ENCODE peak calls at places on chromosome 3, in seven cellular contexts. M is sigmoid colon, U is fibroblast of lung, P is adipocyte, W is RWPE2, B is ascending aorta, C is ovary. Q is an unnamed sample. For H3K27me3, the result is how much of the 10 kb centered on the place peaks cover.

GRCh38 chr3:14175383-14176037 is 2.9 kb downstream of the XPC start:
- DNase-seq in C (no peak), U (no peak), M (no peak), B (no peak), W (no peak), P (peak), Q (no peak)

GRCh38 chr3:13025090-13025489 is 48.1 kb downstream of the IQSEC1 start:
- DNase-seq in C (no peak), M (no peak), W (no peak), P (peak), U (peak), B (peak), Q (no peak)

GRCh38 chr3:78221796-78222195 is 1181.9 kb downstream of the ROBO2 start:
- DNase-seq in W (no peak), C (no peak), P (no peak), M (no peak), U (no peak), B (no peak), Q (no peak)

GRCh38 chr3:170128977-170129431 is 52.5 kb downstream of the PHC3 start:
- DNase-seq in B (no peak), P (no peak), U (peak), M (no peak), W (no peak), C (no peak), Q (no peak)

GRCh38 chr3:59248976-59249375 is 199.2 kb upstream of the CFAP20DC start:
- DNase-seq in W (no peak), M (no peak), B (no peak), U (no peak), C (no peak), P (no peak), Q (no peak)

GRCh38 chr3:192904632-192905289 is 12.9 kb downstream of the MB21D2 start:
- DNase-seq in P (no peak), B (no peak), W (no peak), M (no peak), C (no peak), U (no peak), Q (no peak)

GRCh38 chr3:30680789-30681188 is 74.4 kb downstream of the TGFBR2 start:
- DNase-seq in U (peak), P (no peak), W (no peak), C (peak), M (peak), B (no peak), Q (peak)

GRCh38 chr3:196603683-196604082 is 35.2 kb downstream of the FBXO45 start:
- DNase-seq in W (no peak), M (no peak), B (peak), C (no peak), P (no peak), U (no peak), Q (no peak)

GRCh38 chr3:186152889-186153292 is 44.0 kb upstream of the ETV5 start:
- DNase-seq in B (peak), P (no peak), M (no peak), W (no peak), U (no peak), C (no peak), Q (no peak)

GRCh38 chr3:141487419-141488345 is 855 bp downstream of the RASA2 start:
- DNase-seq in U (peak), C (peak), M (peak), W (peak), B (peak), P (peak), Q (peak)

GRCh38 chr3:120098710-120099109 is 4.5 kb upstream of the GSK3B start:
- DNase-seq in C (no peak), P (no peak), B (no peak), M (no peak), W (no peak), U (no peak), Q (no peak)

DNA sequence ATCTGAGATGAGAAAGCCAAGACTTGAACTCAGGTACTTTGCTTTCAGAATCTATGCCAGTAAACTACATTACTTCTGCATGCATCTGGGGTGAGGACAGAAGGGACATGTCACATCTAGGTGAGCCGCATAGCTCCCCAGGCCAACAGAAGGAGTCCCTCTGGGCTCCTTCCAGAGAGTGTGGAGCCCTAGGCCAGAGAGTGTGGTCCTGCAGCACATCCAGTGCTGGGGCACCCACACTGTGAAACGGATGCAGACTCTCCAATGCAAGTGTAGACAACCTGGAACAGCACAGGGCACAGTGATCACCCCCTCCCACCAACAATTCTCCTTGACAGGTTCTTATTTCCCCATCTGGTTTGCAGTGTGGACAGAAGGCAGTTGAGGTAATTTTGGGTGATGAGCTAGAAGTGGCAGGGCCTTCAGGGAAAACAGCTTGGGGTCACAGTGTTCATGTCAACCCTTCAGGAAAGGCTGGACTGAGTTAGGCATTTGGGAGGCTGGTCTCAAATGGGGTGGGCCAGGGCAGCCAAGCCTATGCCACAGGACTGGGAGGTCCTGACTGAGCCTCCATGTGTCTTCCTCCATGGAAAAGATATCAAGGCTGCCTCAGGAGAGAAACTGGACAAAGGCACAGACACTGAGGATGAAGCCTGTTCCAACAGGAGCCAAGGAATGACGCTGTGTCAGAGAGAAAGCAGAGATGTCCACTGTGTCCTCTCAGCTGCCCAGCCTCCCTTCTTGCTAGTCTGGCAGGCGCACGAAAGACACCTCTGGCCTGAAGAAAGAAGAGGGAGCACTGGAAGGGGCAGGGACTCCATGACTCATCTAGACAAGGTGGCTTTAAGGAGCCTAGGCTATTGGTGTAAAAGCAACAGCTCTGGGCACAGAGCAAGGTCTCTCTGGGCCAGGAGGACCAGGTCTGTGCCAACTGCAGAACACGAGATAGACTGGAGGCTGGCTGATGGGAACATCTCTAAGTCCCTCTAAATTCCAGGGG is 1.7 kb downstream of the PLCD1 start:
- DNase-seq in W (no peak), P (no peak), M (no peak), C (no peak), U (no peak), B (no peak), Q (peak)
- H3K4me3 ChIP-seq in W (no peak), P (peak), M (no peak), C (no peak), U (no peak), B (peak), Q (no peak)

DNA sequence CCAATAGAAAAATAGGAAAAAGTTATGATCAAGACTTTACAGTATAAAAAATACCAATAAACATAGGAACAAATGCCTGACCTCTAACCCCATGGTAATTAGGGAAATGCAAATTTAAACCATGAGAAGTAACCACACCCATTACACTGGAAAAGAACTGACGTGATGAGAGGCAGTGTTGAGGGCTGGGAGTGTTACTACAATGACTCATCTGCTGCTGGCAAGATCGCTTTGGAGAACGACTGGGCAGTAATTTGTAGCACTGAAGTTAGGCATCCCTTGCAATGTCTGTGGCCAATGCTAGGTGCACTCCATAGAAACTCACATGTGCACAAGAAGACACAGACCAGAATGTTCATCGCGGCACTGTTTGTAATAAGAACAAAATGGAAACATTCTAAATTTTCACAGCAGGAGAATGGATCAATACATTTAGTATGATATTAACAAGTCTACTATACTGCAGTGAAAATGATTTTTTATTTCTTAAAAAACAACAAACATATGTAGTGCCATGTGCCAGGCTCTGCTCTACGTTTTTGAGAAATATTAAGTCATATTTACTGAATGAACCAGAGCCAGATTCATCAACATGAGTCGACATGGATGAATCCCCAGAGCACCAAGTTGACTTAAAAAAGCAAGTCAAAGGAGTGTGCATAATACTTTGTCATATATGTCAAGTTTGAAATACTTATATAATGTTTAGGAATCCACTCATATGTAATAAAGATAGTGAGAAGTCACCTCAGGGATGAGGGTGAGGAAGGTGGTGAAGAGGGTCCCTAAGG is 37.6 kb upstream of the EPHB3 start:
- DNase-seq in M (no peak), P (peak), U (peak), C (no peak), B (no peak), W (no peak), Q (peak)
- H3K27me3 ChIP-seq in M (half or more), P (under half), U (under half), C (under half), B (under half), W (under half), Q (under half)

DNA sequence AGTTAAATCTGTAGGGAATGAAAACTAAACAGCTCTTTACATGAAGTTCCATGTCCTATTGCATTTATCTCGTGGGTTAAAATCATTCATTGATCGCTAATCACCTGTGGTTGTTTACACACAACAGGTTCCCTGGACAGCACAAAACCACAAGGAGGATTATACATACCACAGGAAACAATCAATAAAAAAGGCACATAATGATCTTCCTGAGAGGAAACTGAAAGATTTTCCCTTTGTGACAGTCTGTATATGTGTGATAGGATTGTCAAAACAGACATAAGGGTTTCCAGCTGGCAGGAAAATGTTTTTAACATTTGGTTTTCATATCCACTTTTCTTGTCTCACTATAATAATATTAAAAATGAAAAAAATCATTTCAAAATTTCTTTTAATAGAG is 541.8 kb downstream of the NLGN1 start:
- DNase-seq in C (no peak), W (no peak), B (no peak), M (no peak), U (no peak), P (no peak), Q (no peak)
- H3K4me3 ChIP-seq in C (no peak), W (no peak), B (no peak), M (no peak), U (no peak), P (no peak), Q (no peak)

GRCh38 chr3:122727766-122728165 is 47.1 kb downstream of the PARP14 start:
- DNase-seq in W (no peak), B (no peak), P (no peak), M (no peak), U (no peak), C (no peak), Q (no peak)

GRCh38 chr3:122728186-122728585 is 47.5 kb downstream of the PARP14 start:
- DNase-seq in U (no peak), M (no peak), W (no peak), P (no peak), C (no peak), B (no peak), Q (no peak)

GRCh38 chr3:122728756-122729514 is 48.3 kb downstream of the PARP14 start:
- DNase-seq in B (no peak), W (no peak), P (no peak), U (no peak), M (no peak), C (no peak), Q (no peak)

GRCh38 chr3:122725106-122725505 is 44.5 kb downstream of the PARP14 start:
- DNase-seq in B (no peak), U (no peak), W (no peak), C (no peak), M (no peak), P (no peak), Q (no peak)

GRCh38 chr3:122727279-122727678 is 46.6 kb downstream of the PARP14 start:
- DNase-seq in P (no peak), B (no peak), M (no peak), W (no peak), U (no peak), C (no peak), Q (no peak)
- H3K27me3 ChIP-seq in P (under half), B (under half), M (under half), W (under half), U (under half), C (under half), Q (under half)

Q was measured in H7.